ENCODE peak calls at places on chromosomes 16 and 17, in four cellular contexts. U, I, E and G are unnamed samples.

GRCh38 chr16:23280483-23280967 is 21.6 kb upstream of the SCNN1B start:
- DNase-seq in E (no peak), U (no peak), I (no peak), G (no peak)

GRCh38 chr17:65774787-65775186 is 213.3 kb upstream of the AXIN2 start:
- DNase-seq in U (no peak), I (no peak), E (no peak), G (no peak)

GRCh38 chr16:80852261-80852872 is 48.0 kb upstream of the CDYL2 start:
- DNase-seq in E (no peak), I (peak), U (no peak), G (no peak)

GRCh38 chr16:66473654-66474519 is 46.8 kb downstream of the BEAN1 start:
- DNase-seq in I (no peak), U (no peak), E (no peak), G (no peak)

GRCh38 chr16:67396159-67396774 is 3.0 kb upstream of the TPPP3 start:
- DNase-seq in E (no peak), U (peak), I (peak), G (no peak)

GRCh38 chr16:88770459-88771293 is 14.3 kb downstream of the PIEZO1 start:
- DNase-seq in E (no peak), U (no peak), I (peak), G (no peak)

GRCh38 chr17:58231644-58232043 is 6.7 kb upstream of the LPO start:
- DNase-seq in I (no peak), E (no peak), U (no peak), G (no peak)

GRCh38 chr17:2594657-2595085 is 1.2 kb downstream of the PAFAH1B1 start:
- DNase-seq in I (no peak), E (no peak), U (no peak), G (no peak)

GRCh38 chr17:27496971-27497370 is 40.7 kb downstream of the KSR1 start:
- DNase-seq in U (no peak), I (no peak), E (no peak), G (no peak)

GRCh38 chr17:78340183-78340955 is 19.5 kb downstream of the SOCS3 start:
- DNase-seq in E (no peak), I (no peak), U (no peak), G (no peak)

GRCh38 chr16:31273676-31274075 is 13.9 kb downstream of the ITGAM start:
- DNase-seq in U (no peak), E (no peak), I (no peak), G (no peak)

GRCh38 chr17:58416396-58416795 is 938 bp downstream of the RNF43 start:
- DNase-seq in U (no peak), E (no peak), I (no peak), G (no peak)

GRCh38 chr17:6496116-6496481 is 51.8 kb downstream of the PIMREG start:
- DNase-seq in I (no peak), E (no peak), U (no peak), G (no peak)
- TF ChIP-seq CTCF in I (no peak), E (no peak), U (no peak), G (no peak)

DNA sequence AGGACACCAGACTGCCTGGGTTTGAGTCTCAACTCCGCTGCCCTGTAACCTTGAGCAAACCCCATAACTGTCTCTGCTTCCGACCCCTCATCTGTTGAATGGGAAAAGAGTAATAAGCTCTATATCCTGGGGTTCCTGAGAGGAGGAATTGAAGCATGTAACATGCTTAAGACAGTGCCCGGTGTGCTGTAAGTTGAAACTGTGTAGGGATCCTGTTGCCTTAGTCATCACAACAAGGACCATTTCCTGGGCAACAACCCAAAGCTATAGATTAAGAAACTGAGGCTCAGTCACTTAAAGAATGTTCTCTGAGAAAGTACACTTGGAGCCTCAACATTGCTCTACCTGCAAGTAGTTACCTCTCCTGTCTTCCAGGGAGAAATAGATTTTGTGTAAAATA is 23.0 kb downstream of the CDH13 start:
- DNase-seq in I (no peak), E (no peak), U (no peak), G (no peak)
- TF ChIP-seq CTCF in I (no peak), E (no peak), U (no peak), G (no peak)

DNA sequence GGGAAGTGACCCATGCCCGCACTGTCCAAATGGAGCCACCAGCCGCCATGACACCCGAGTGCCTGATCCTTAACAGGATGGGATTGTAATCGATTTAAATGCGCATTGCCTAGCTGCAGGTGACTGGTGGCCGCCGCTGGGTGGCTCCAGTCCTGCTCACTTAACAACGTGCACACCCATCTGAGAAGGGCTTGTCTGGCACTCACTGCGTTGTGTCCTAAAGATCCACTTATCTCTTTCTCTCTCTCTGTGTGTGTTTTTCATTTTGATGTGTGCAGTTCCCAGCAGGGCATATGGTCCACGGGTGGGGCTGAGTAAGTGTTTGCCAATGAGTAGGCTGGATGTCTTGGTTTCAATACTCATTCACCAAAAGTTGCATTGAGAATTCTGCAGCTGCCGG is 80.6 kb downstream of the IRF8 start:
- DNase-seq in E (no peak), I (peak), U (no peak), G (no peak)
- TF ChIP-seq CTCF in E (peak), I (peak), U (no peak), G (no peak)

GRCh38 chr17:43477832-43478634 is 5.7 kb upstream of the DHX8 start:
- DNase-seq in E (no peak), I (no peak), U (no peak), G (no peak)

GRCh38 chr17:43479948-43480347 is 3.8 kb upstream of the DHX8 start:
- DNase-seq in I (no peak), E (no peak), U (no peak), G (no peak)

GRCh38 chr17:43482103-43483012 is 1.4 kb upstream of the DHX8 start:
- DNase-seq in I (no peak), U (no peak), E (no peak), G (no peak)

GRCh38 chr17:43483674-43484551 is at the start of gene DHX8:
- DNase-seq in U (peak), E (peak), I (peak), G (peak)
- TF ChIP-seq CTCF in U (peak), E (peak), I (peak), G (peak)

DNA sequence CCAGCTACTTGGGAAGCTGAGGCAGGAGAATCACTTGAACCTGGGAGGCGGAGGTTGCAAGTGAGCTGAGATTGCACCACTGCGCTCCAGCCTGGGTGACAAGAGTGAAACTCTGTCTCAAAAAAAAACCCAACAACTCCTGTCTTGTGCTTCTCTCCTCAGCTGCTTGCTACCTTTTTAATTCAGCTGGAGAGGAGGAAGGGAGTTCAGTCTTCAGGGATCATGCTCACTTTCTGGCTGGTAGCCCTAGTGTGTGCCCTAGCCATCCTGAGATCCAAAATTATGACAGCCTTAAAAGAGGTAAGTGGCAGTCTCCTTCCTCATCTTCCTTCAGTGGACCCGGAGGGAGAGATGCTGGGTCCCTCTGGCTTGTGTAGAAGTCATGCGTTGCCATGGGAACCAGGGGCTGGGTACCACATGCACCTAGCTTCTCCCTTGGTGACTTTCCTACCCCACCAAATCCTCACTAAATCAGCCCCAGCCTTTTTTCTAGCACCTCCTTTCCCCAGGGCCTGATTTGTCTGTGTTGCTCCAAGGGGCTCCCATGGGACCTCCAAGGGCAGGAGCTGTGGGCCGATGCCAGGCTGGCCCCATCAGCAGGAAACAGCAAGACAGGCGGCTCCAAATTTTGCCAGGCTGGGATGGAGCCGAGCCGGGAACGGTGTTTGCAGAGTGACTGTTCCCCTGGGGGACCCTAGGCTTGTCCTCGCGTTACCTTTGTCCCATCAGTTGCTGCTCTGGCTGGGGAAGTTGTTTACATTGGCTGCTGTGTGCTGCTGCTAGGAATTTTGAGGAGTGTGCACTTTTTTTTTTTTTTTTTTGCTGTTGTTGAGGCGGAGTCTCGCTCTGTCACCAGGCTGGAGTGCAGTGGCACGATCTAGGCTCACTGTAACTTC is 65.2 kb downstream of the ABCC1 start:
- DNase-seq in I (peak), U (peak), E (no peak), G (no peak)
- TF ChIP-seq CTCF in I (no peak), U (no peak), E (no peak), G (no peak)

DNA sequence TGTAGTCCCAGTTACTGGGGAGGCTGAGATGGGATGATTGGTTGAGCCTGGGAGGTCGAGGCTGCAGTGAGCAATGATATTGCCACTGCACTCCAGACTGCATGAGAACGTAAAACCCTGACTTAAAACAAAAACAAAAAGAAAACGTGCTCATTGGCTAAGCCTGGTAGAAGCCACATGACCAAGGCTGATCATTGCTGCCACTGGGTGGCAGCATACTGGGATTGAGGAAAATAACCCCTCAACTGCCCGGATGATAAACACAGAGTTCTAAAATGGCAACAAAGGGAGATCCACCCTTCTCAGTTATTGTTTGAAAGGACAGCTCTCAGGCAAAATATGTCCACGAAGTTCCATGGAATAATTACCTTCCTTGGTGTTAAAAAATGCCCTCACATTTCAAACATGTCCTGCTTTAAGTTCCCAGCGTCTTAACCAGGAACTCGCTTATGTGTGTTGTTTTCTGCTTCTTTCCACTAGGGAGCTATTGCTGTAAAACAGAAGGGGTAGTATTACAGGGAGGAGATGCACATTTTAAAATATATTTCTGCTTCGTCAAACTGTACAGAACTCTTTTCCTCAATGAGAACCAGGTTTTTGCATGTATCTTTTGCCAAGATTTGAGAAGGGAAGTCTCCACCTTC is 675.3 kb downstream of the MAF start:
- DNase-seq in I (peak), U (peak), E (no peak), G (no peak)
- TF ChIP-seq CTCF in I (peak), U (peak), E (peak), G (no peak)

GRCh38 chr16:15521390-15521757 is 87.0 kb downstream of the BMERB1 start:
- DNase-seq in I (no peak), E (no peak), U (no peak), G (no peak)
- TF ChIP-seq CTCF in I (no peak), E (no peak), U (no peak), G (no peak)

GRCh38 chr17:80503921-80504320 is 27.5 kb upstream of the NPTX1 start:
- DNase-seq in E (no peak), U (no peak), I (no peak), G (no peak)

GRCh38 chr17:80502578-80502877 is 26.1 kb upstream of the NPTX1 start:
- DNase-seq in E (no peak), U (no peak), I (no peak), G (no peak)

GRCh38 chr17:80503031-80503430 is 26.6 kb upstream of the NPTX1 start:
- DNase-seq in I (no peak), E (no peak), U (no peak), G (no peak)

GRCh38 chr17:80501739-80502577 is 25.6 kb upstream of the NPTX1 start:
- DNase-seq in U (no peak), I (peak), E (no peak), G (no peak)

DNA sequence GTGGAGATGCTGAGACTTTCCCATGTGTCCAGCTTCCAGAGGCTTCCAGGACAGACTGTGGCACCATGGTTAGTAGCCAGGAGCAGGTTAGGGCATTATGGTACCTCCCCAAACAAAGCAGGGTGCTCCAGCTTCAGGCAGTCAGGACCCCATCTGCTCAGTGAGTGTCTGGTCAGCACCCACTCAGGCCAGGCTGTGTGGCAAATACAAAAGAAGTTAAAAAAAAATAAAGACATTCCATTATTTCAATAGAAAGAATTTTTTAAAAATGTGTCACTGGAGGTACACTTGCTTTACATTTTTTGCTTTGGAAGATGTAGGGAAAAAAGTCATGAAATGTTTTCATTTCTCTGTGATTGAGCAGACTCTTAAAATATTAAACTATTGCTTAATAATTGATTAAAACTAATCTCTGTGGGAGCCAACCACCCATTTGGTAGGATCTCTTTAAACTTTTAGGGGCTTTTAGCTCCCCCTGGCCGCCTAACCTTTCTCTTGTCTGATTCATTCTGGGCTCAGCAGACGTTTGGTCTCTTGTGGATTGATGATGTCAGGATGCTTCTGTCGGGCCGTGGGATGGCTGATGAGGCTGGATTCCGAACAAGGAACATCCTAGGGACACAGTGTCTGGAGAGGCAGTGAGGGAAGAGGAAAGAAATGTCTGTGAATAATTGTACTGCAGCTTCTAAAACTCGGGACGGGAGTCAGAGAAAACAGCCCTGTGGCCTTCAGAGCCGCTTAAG is 28.4 kb upstream of the NPTX1 start:
- DNase-seq in U (no peak), I (no peak), E (no peak), G (no peak)
- TF ChIP-seq CTCF in U (no peak), I (no peak), E (no peak), G (no peak)

DNA sequence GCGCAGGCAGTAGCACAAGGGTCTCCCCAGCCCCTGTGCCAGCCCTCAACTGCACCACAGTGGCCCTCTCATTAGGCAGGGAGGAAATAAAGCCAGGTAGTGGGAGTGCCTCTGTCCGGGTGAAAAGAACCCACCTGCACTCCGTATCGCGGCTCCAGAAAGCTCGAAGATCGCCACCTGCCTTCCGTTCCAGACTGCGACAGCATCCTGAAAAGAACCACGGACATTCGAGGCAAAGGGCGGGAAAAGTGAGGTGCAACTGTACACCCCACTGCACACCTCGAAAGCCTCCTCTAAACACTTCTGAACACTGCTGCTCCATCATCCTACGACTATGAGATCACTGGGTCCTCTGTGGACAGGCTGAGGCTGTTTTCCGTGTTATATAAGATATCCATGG is 28.7 kb downstream of the IFT140 start:
- DNase-seq in U (no peak), I (no peak), E (no peak), G (no peak)
- TF ChIP-seq CTCF in U (no peak), I (no peak), E (no peak), G (no peak)

GRCh38 chr17:44084921-44085320 is 14.4 kb downstream of the G6PC3 start:
- DNase-seq in E (no peak), U (no peak), I (no peak), G (no peak)

GRCh38 chr17:44081681-44082080 is 11.1 kb downstream of the G6PC3 start:
- DNase-seq in U (no peak), E (no peak), I (no peak), G (no peak)

GRCh38 chr17:44082206-44082605 is 11.7 kb downstream of the G6PC3 start:
- DNase-seq in E (no peak), I (no peak), U (no peak), G (no peak)

GRCh38 chr17:44083250-44083849 is 12.8 kb downstream of the G6PC3 start:
- DNase-seq in U (no peak), I (no peak), E (no peak), G (no peak)

GRCh38 chr17:44084131-44084538 is 13.6 kb downstream of the G6PC3 start:
- DNase-seq in U (no peak), I (no peak), E (no peak), G (no peak)
- TF ChIP-seq CTCF in U (no peak), I (no peak), E (peak), G (no peak)